ENCODE peak calls at places on chromosomes 12 and 14, in seven cellular contexts. H is stomach, G is A549, T is transverse colon, K is suprapubic skin, Y is sigmoid colon, C is esophagus muscularis mucosa. N is an unnamed sample.
A peak's percentile ranks its signal among the peaks of the same experiment; 100 is the strongest.

GRCh38 chr14:102761206-102761605 is 16.0 kb upstream of the TRAF3 start:
- DNase-seq in H (no peak), T (no peak), K (no peak), G (no peak), Y (no peak), C (no peak), N (no peak)

GRCh38 chr14:36021926-36022325 is 154.6 kb downstream of the PTCSC3 start:
- DNase-seq in K (no peak), T (no peak), G (no peak), Y (no peak), C (no peak), H (no peak), N (no peak)

GRCh38 chr12:97552410-97553050 is 89.9 kb downstream of the RMST start:
- DNase-seq in C (no peak), T (no peak), G (no peak), H (no peak), Y (no peak), K (no peak), N (no peak)

GRCh38 chr12:53999596-54000104 is 311 bp upstream of the HOXC9 start:
- DNase-seq in H (no peak), C (no peak), G (peak; percentile 82), T (no peak), Y (no peak), K (no peak), N (no peak)

GRCh38 chr12:79191391-79191790 is 326.8 kb downstream of the SYT1 start:
- DNase-seq in C (no peak), K (no peak), Y (no peak), G (no peak), H (no peak), T (no peak), N (no peak)

GRCh38 chr14:36820111-36820709 is 158.6 kb downstream of the PAX9 start:
- DNase-seq in K (no peak), C (no peak), H (no peak), G (no peak), T (no peak), Y (no peak), N (no peak)

GRCh38 chr14:69652942-69653680 is 41.7 kb downstream of the SUSD6 start:
- DNase-seq in T (peak; percentile 55), C (no peak), H (peak; percentile 37), Y (no peak), G (no peak), K (no peak), N (no peak)

GRCh38 chr12:75954076-75954475 is 77.5 kb downstream of the PHLDA1 start:
- DNase-seq in K (no peak), C (no peak), T (no peak), G (peak; percentile 92), H (no peak), Y (no peak), N (no peak)

GRCh38 chr12:89544730-89545184 is 18.9 kb upstream of the POC1B start:
- DNase-seq in Y (peak; percentile 64), G (no peak), H (peak; percentile 77), T (peak; percentile 33), C (peak; percentile 90), K (no peak), N (peak; percentile 31)

GRCh38 chr14:28161040-28161439 is 605.5 kb upstream of the FOXG1 start:
- DNase-seq in Y (no peak), G (no peak), K (no peak), T (no peak), H (no peak), C (no peak), N (no peak)
- TF ChIP-seq EP300 in Y (no peak), G (no peak), K (no peak), T (no peak), H (no peak), C (no peak), N (no peak)

DNA sequence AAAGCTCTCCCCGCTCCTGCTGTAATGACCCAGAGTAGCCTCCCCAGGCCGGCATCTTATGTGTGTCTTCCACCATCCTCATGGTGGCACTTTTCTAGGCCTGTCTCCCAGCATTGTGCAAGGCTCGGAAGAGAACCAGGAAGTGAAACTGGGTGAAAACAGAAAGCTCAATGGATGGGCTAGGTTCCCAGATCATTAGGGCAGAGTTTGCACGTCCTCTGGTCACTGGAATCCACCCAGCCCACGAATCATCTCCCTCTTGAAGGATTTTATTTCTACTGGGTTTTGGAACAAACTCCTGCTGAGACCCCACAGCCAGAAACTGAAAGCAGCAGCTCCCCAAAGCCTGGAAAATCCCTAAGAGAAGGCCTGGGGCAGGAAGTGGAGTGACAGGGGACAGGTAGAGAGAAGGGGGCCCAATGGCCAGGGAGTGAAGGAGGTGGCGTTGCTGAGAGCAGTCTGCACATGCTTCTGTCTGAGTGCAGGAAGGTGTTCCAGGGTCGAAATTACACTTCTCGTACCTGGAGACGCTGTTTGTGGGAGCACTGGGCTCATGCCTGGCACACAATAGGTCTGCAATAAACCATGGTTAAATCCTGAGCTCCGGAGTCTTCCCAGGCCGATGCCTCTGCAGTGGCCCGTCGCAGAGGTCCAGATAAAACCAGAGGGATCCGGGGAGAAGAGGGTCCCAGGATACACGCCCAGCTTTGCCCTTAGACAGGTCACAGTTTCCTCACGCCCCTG is 15.6 kb downstream of the ACVRL1 start:
- DNase-seq in T (peak; percentile 58), H (peak; percentile 55), K (no peak), C (no peak), Y (peak; percentile 84), G (no peak), N (no peak)
- TF ChIP-seq CTCF in T (no peak), H (no peak), K (no peak), C (peak; percentile 5), Y (no peak), G (no peak), N (no peak)

DNA sequence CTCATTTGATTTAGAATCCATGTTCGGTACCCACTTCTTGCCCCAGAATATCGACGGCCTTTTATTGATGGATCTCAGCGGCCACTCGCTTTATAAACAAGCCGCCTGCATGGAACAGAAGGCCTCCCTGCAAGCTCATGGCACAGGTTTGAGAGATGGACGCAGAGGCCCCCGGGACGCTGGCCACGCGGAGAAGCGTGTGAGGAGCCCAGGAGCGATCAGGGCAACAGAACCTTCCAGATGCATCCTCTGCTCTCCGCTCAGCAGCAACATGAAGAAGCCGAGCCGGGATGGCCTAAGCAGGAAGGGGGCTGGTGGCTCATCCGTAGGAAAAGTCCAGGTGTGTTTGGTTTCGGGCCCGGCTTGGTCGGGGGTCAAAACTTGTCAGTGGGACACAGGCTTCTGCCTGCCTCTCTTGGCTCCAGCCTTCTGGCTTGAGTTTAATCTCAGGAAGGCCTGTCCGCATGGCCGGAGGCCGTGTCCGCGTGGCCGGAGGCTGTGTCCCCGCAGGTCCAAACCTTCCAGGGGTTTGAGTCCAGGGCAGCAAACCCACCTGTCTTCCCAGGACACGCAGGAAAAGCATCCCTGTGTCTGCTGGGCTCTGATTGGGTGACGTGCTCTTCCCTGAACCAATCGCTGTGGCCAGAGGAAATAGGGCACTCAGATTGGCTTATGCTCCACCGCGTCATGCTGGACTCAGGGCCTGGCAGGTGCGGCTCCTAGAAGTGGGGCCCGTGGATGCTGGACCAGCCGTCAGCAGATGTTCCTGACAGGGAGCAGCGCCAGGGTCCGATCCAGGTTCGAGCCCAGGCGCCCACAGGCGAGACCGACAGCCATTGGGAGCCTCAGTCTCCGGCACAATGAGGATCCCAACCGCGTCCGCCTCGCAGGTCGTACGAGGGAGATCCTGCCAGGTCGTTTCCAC is 65.0 kb downstream of the GALNT9 start:
- DNase-seq in C (no peak), H (no peak), Y (no peak), K (no peak), G (no peak), T (no peak), N (no peak)
- TF ChIP-seq POLR2A in C (no peak), H (no peak), Y (no peak), K (no peak), G (no peak), T (no peak), N (no peak)

GRCh38 chr12:117360551-117361311 is 695 bp downstream of the NOS1 start:
- DNase-seq in K (no peak), H (no peak), C (no peak), G (no peak), T (no peak), Y (no peak), N (no peak)

GRCh38 chr12:117363263-117363662 is 1.8 kb upstream of the NOS1 start:
- DNase-seq in G (no peak), H (no peak), T (no peak), K (no peak), C (no peak), Y (no peak), N (no peak)

GRCh38 chr12:117362391-117362790 is 965 bp upstream of the NOS1 start:
- DNase-seq in C (no peak), Y (no peak), H (no peak), K (no peak), G (no peak), T (no peak), N (no peak)

GRCh38 chr12:117361312-117361670 is at the start of gene NOS1:
- DNase-seq in G (no peak), H (no peak), T (no peak), C (no peak), K (no peak), Y (no peak), N (no peak)

DNA sequence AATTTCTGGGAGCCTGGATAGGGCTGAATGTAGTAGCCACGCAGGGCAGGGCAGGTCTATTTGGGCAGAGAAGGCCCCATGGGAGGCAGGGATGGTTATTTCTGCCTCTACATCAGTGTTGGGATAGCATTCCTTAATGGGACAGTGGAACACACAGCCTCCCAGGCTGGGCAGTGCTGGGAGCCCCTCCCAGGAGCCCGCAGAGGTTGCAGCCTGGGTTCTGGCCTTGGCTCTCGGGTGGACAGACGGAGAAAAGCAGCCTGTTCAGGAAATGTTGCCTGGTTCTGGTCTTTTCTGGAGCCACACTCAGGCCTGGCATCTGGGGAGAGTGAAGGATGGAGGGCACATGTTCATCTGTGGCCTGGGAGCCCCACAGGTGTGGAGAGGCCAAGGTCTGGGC is 479 bp upstream of the NOS1 start:
- DNase-seq in G (no peak), Y (no peak), H (no peak), T (no peak), C (no peak), K (no peak), N (no peak)
- TF ChIP-seq EP300 in G (no peak), Y (no peak), H (no peak), T (no peak), C (no peak), K (no peak), N (no peak)

DNA sequence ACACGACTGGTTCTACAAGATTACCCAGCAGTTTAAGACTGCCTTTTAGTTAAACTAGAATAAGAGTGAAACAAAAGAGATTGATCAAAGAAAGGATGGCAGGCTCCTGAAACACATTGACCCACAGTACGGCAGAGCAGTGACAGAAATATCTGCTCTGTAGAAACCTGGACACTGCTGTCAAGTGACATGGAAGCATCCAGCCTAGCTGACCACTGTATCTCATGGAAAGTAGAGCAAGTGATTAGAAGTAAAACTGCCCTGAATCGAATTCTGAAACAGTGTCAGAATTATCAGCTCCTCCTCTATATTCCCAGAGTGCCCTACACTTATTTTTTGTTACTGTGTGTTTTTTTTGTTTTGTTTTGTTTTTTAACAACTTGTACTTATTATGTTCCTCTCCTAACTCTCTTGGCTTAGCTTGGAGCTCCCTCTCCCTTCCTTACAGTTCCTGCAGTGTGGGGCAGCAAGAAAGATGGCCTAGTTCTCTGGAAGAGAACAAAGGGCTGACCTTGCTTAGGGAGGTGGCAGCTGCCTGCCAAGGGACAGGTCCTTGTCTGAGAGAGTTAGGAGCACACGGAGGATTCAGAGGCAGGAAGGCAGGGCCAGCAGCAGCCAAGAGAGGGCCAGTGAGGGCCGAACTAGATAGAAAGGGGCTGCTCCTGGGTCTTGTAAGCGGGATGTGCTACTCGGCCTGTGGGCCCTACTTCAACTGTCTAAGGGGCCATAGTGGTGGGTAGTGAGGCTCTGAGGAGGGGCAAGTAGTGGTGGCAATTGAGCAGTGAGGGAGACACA is 97.2 kb downstream of the PTPRR start:
- DNase-seq in T (no peak), Y (no peak), K (no peak), G (no peak), C (no peak), H (no peak), N (no peak)
- TF ChIP-seq CTCF in T (no peak), Y (no peak), K (no peak), G (no peak), C (no peak), H (no peak), N (no peak)

N was measured in ovary.